ENCODE peak calls at places on chromosomes 1 and 21, in four cellular contexts. L is IMR-90, B is left ventricle myocardium inferior, W is lung. J is an unnamed sample. For H3K4me1, the result is how much of the 10 kb centered on the place peaks cover.

GRCh38 chr1:200184196-200184595 is 156.7 kb downstream of the NR5A2 start:
- DNase-seq in W (peak), L (peak), B (peak), J (peak)

GRCh38 chr1:33191731-33192275 is 10.0 kb upstream of the TRIM62 start:
- DNase-seq in B (no peak), W (no peak), L (no peak), J (no peak)

GRCh38 chr1:193680247-193680923 is 494.0 kb upstream of the B3GALT2 start:
- DNase-seq in B (no peak), L (no peak), W (no peak), J (no peak)

GRCh38 chr1:89394851-89395250 is 31.0 kb downstream of the GBP6 start:
- DNase-seq in W (no peak), B (no peak), L (no peak), J (no peak)

GRCh38 chr1:18820791-18821641 is 38.4 kb downstream of the TAS1R2 start:
- DNase-seq in W (peak), B (peak), L (peak), J (peak)

GRCh38 chr1:179293340-179294327 is at the start of gene SOAT1:
- DNase-seq in W (peak), B (peak), L (peak), J (peak)

GRCh38 chr1:91889717-91890459 is 3.9 kb upstream of the TGFBR3 start:
- DNase-seq in W (no peak), L (peak), B (no peak), J (no peak)

GRCh38 chr1:233327938-233328660 is 575 bp downstream of the MAP3K21 start:
- DNase-seq in B (no peak), L (no peak), W (no peak), J (no peak)

GRCh38 chr1:153649867-153650235 is 8.7 kb upstream of the SNAPIN start:
- DNase-seq in W (no peak), B (peak), L (no peak), J (peak)

GRCh38 chr1:235999259-235999925 is 65.5 kb downstream of the NID1 start:
- DNase-seq in W (no peak), B (no peak), L (peak), J (no peak)

GRCh38 chr1:245131026-245131393 is 23.8 kb upstream of the KIF26B start:
- DNase-seq in B (no peak), W (no peak), L (no peak), J (no peak)

GRCh38 chr1:175201061-175201508 is 8.5 kb upstream of the KIAA0040 start:
- DNase-seq in L (peak), B (no peak), W (no peak), J (no peak)

GRCh38 chr1:204885790-204886189 is 15.1 kb downstream of the NFASC start:
- DNase-seq in W (no peak), L (no peak), B (no peak), J (no peak)

GRCh38 chr1:70140343-70140742 is 65.0 kb downstream of the LRRC40 start:
- DNase-seq in L (peak), W (no peak), B (no peak), J (no peak)

GRCh38 chr1:158331431-158331830 is at the start of gene CD1B:
- DNase-seq in L (no peak), B (no peak), W (no peak), J (no peak)

GRCh38 chr1:208029381-208030319 is 118.7 kb upstream of the CD34 start:
- DNase-seq in L (peak), B (no peak), W (no peak), J (no peak)

GRCh38 chr1:74689800-74690696 is 16.5 kb upstream of the ERICH3 start:
- DNase-seq in B (no peak), L (peak), W (no peak), J (no peak)

GRCh38 chr21:25563399-25564116 is 43.7 kb downstream of the MRPL39 start:
- DNase-seq in B (no peak), L (no peak), W (no peak), J (no peak)

GRCh38 chr1:63073530-63074306 is 248.6 kb upstream of the FOXD3 start:
- DNase-seq in L (no peak), W (no peak), B (no peak), J (no peak)

GRCh38 chr1:119636500-119637089 is 11.5 kb downstream of the ZNF697 start:
- DNase-seq in W (no peak), L (no peak), B (no peak), J (no peak)

GRCh38 chr21:36282568-36283230 is 37.3 kb upstream of the MORC3 start:
- DNase-seq in L (peak), B (no peak), W (no peak), J (no peak)

GRCh38 chr21:32705901-32706300 is 21.9 kb downstream of the SYNJ1 start:
- DNase-seq in W (no peak), B (no peak), L (no peak), J (no peak)

GRCh38 chr1:248821101-248821500 is 4.6 kb downstream of the SH3BP5L start:
- DNase-seq in W (no peak), L (peak), B (no peak), J (no peak)

GRCh38 chr1:34831721-34832246 is 27.8 kb downstream of the SMIM12 start:
- DNase-seq in B (no peak), L (no peak), W (no peak), J (no peak)

GRCh38 chr1:23722652-23723051 is 20.6 kb upstream of the ELOA start:
- DNase-seq in W (no peak), L (no peak), B (no peak), J (no peak)

GRCh38 chr1:180921891-180922636 is 9.4 kb downstream of the KIAA1614 start:
- DNase-seq in W (no peak), B (no peak), L (no peak), J (no peak)

GRCh38 chr1:156245451-156246232 is 2.2 kb downstream of the PAQR6 start:
- DNase-seq in W (no peak), B (no peak), L (no peak), J (no peak)

GRCh38 chr1:180953291-180953747 is 40.6 kb downstream of the KIAA1614 start:
- DNase-seq in B (no peak), L (no peak), W (no peak), J (peak)

GRCh38 chr1:237879195-237879594 is 11.5 kb downstream of the ZP4 start:
- DNase-seq in L (peak), B (no peak), W (no peak), J (no peak)

GRCh38 chr1:100524355-100524754 is 13.6 kb upstream of the GPR88 start:
- DNase-seq in B (no peak), L (no peak), W (no peak), J (no peak)

GRCh38 chr1:66327582-66327981 is 206.4 kb upstream of the SGIP1 start:
- DNase-seq in W (no peak), B (no peak), L (no peak), J (no peak)
- H3K4me3 ChIP-seq in W (no peak), B (no peak), L (no peak), J (no peak)

GRCh38 chr1:29708818-29709710 is 472.7 kb downstream of the PTPRU start:
- DNase-seq in L (peak), B (no peak), W (no peak), J (no peak)

GRCh38 chr1:29707796-29708195 is 471.5 kb downstream of the PTPRU start:
- DNase-seq in B (no peak), L (no peak), W (no peak), J (no peak)

GRCh38 chr1:29708381-29708780 is 472.1 kb downstream of the PTPRU start:
- DNase-seq in L (peak), B (no peak), W (no peak), J (no peak)

GRCh38 chr1:29704430-29704829 is 468.1 kb downstream of the PTPRU start:
- DNase-seq in B (no peak), W (no peak), L (no peak), J (no peak)

GRCh38 chr1:29706936-29707335 is 470.6 kb downstream of the PTPRU start:
- DNase-seq in L (peak), W (no peak), B (no peak), J (no peak)
- H3K4me1 ChIP-seq in L (under half), W (under half), B (under half), J (under half)

GRCh38 chr1:26373281-26373680 is 731 bp upstream of the ZNF683 start:
- DNase-seq in L (no peak), W (no peak), B (no peak), J (no peak)

GRCh38 chr1:26376050-26376449 is 3.5 kb upstream of the ZNF683 start:
- DNase-seq in L (no peak), B (no peak), W (no peak), J (no peak)

GRCh38 chr1:26372039-26372438 is 511 bp downstream of the ZNF683 start:
- DNase-seq in L (no peak), B (no peak), W (no peak), J (no peak)

GRCh38 chr1:26375081-26375480 is 2.5 kb upstream of the ZNF683 start:
- DNase-seq in B (no peak), L (no peak), W (no peak), J (no peak)

DNA sequence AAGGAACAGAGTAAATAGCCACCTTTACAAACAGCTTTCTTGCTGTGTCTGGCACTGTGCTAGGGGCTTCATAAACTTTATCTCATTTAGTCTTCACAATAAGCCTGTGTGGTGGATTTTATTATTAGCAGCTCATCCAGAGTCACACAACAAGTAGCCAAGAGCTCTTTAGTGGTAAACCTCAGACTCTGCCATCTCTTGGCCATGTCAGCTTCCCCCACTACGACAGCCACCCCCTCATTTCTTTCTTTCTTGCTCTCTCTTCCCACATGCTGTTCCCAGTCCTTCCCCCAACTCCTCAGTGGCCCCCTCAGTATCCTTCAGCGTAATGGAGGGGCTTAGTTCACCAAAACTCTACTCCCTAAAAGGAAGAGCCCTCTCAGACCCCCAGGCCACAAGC is 1.2 kb upstream of the ZNF683 start:
- DNase-seq in W (no peak), B (no peak), L (no peak), J (no peak)
- H3K27ac ChIP-seq in W (no peak), B (no peak), L (no peak), J (no peak)

DNA sequence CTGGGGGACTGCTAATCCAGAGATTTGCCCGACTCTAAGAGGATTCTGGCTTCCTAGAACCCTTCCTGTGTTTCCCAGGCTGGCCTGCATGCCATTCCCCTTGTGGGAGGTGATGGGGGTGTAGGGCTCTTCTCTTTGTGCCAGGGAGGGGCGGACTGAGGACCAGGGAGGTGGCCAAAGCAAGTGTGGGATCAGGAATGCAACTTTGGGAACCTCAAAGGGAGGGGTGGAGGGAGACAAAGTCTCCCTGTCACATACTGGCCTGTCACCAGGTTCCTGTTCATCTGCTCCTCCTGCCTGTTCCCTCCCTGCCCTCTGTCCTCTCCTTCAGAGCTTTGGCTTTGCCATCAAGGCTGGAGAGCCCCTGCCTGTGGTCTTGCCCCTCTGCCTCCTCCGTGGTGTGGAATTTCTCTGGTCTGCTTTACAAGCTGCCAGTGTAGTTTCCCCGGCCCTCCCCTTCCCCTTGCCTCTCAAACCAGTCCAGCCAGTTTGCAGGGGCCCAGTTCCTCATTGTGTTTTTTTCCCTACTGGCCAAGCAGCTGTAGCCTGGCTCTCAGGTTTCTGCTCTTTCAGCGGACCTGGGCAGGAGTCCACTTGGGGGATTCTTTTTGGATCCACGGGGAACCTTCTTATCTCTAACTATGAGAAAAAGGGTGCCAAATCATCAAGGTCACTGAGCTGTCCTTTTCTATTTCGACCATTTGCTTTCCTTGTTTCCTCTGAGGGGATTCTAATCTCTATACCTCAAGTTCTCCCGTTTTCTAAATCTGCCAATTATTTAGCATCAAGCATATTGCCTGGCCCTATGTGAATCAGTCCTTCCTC is 1.8 kb downstream of the CGN start:
- DNase-seq in B (no peak), W (peak), L (no peak), J (no peak)
- H3K4me3 ChIP-seq in B (no peak), W (no peak), L (no peak), J (no peak)

J was measured in gastrocnemius medialis.